ENCODE peak calls at places on chromosomes 6 and 20, in ten cellular contexts. P is OCI-LY7; C is effector CD8-positive, alpha-beta T cell; U is fibroblast of villous mesenchyme; G is lower lobe of right lung; F is RPMI7951; B is epithelial cell of prostate; J is stimulated activated CD4-positive, alpha-beta T cell treated with anti-CD3 and anti-CD28 coated beads, TNF-alpha, amount 100 ng/mL, for 4 hours; L is stimulated activated CD8-positive, alpha-beta memory T cell treated with anti-CD3 and anti-CD28 coated beads, Interleukin-12 subunit alpha, Interleukin-12 subunit beta, amount 100 ng/mL, for 4 hours; Y is EL. M is an unnamed sample.

GRCh38 chr20:33673411-33674293 is 576 bp downstream of the NECAB3 start:
- DNase-seq in J (no peak), U (peak), C (no peak), L (no peak), P (no peak), B (no peak), F (peak), Y (peak), G (peak), M (no peak)

GRCh38 chr6:128410584-128410983 is 109.8 kb downstream of the PTPRK start:
- DNase-seq in F (no peak), G (no peak), J (no peak), U (no peak), P (no peak), B (no peak), Y (peak), L (no peak), C (no peak), M (no peak)

GRCh38 chr6:5318617-5319016 is 57.3 kb downstream of the FARS2 start:
- DNase-seq in U (no peak), B (no peak), Y (no peak), P (no peak), J (no peak), F (no peak), L (no peak), G (no peak), C (no peak), M (no peak)

GRCh38 chr6:21312118-21312517 is 281.4 kb upstream of the SOX4 start:
- DNase-seq in L (no peak), Y (no peak), J (no peak), F (no peak), U (no peak), G (no peak), P (no peak), C (no peak), B (no peak), M (no peak)

GRCh38 chr6:70738028-70738427 is 70.3 kb downstream of the SMAP1 start:
- DNase-seq in L (no peak), G (no peak), C (no peak), P (no peak), F (no peak), J (no peak), U (no peak), Y (no peak), B (no peak), M (no peak)

GRCh38 chr6:44650947-44651346 is 263.4 kb downstream of the CDC5L start:
- DNase-seq in U (no peak), C (no peak), G (no peak), P (no peak), L (no peak), F (peak), J (no peak), B (no peak), Y (peak), M (no peak)

GRCh38 chr6:125140808-125141207 is 12.8 kb upstream of the TPD52L1 start:
- DNase-seq in L (no peak), B (no peak), J (no peak), C (no peak), F (no peak), G (no peak), U (peak), Y (peak), P (no peak), M (no peak)

GRCh38 chr20:8095648-8096572 is 36.2 kb upstream of the PLCB1 start:
- DNase-seq in B (peak), F (no peak), G (no peak), J (no peak), Y (peak), U (peak), P (no peak), C (no peak), L (no peak), M (no peak)

GRCh38 chr6:169285165-169285564 is 31.5 kb upstream of the THBS2 start:
- DNase-seq in U (no peak), L (no peak), P (no peak), B (no peak), F (no peak), J (no peak), G (no peak), C (no peak), Y (no peak), M (no peak)

GRCh38 chr6:30885481-30885998 is 1.2 kb downstream of the DDR1 start:
- DNase-seq in U (peak), B (no peak), J (no peak), P (no peak), F (peak), G (no peak), C (no peak), Y (no peak), L (no peak), M (peak)

GRCh38 chr20:38805958-38806854 is 709 bp downstream of the PPP1R16B start:
- DNase-seq in B (no peak), F (no peak), Y (no peak), P (peak), L (peak), G (peak), C (peak), J (no peak), U (no peak), M (no peak)

GRCh38 chr20:35111141-35111888 is 18.7 kb upstream of the TRPC4AP start:
- DNase-seq in Y (peak), F (peak), P (no peak), B (peak), G (no peak), U (no peak), C (no peak), L (no peak), J (no peak), M (no peak)

GRCh38 chr6:111096246-111096645 is 8.9 kb downstream of the SLC16A10 start:
- DNase-seq in Y (no peak), G (peak), F (no peak), B (peak), C (peak), L (no peak), J (peak), U (no peak), P (no peak), M (no peak)

GRCh38 chr20:44326391-44327159 is 10.3 kb upstream of the R3HDML start:
- DNase-seq in C (peak), F (no peak), L (peak), J (no peak), P (no peak), U (no peak), Y (no peak), B (no peak), G (no peak), M (no peak)

GRCh38 chr6:31597006-31597405 is 4.2 kb upstream of the NCR3 start:
- DNase-seq in J (no peak), L (no peak), B (no peak), F (peak), U (peak), Y (peak), C (peak), P (peak), G (no peak), M (no peak)

GRCh38 chr20:16771204-16771603 is 23.0 kb downstream of the OTOR start:
- DNase-seq in F (no peak), P (no peak), Y (no peak), U (no peak), J (no peak), C (no peak), G (no peak), L (no peak), B (no peak), M (no peak)

GRCh38 chr20:52500150-52500549 is 308.6 kb upstream of the ZFP64 start:
- DNase-seq in G (no peak), Y (no peak), P (no peak), C (no peak), U (no peak), F (no peak), B (no peak), L (no peak), J (no peak), M (no peak)

GRCh38 chr20:2738331-2738730 is 45.8 kb downstream of the EBF4 start:
- DNase-seq in J (no peak), F (no peak), U (no peak), C (no peak), G (no peak), P (no peak), B (no peak), L (no peak), Y (no peak), M (no peak)

GRCh38 chr6:48567016-48567415 is 456.0 kb upstream of the PTCHD4 start:
- DNase-seq in J (no peak), Y (peak), F (peak), U (no peak), P (no peak), G (no peak), C (no peak), B (peak), L (no peak), M (no peak)

GRCh38 chr6:112967974-112968373 is 620.8 kb downstream of the RFPL4B start:
- DNase-seq in Y (no peak), F (no peak), J (no peak), U (no peak), G (no peak), L (no peak), B (no peak), P (no peak), C (no peak), M (no peak)

GRCh38 chr6:31742894-31743293 is 3.1 kb downstream of the MSH5 start:
- DNase-seq in B (no peak), F (no peak), L (no peak), G (no peak), Y (no peak), C (no peak), U (no peak), P (no peak), J (no peak), M (no peak)

GRCh38 chr6:21914121-21914973 is 320.8 kb downstream of the SOX4 start:
- DNase-seq in B (no peak), L (no peak), J (peak), C (no peak), Y (peak), P (no peak), G (peak), U (peak), F (peak), M (peak)

GRCh38 chr20:56094228-56094627 is 88.9 kb upstream of the CBLN4 start:
- DNase-seq in U (no peak), Y (no peak), J (no peak), G (no peak), P (no peak), L (no peak), B (no peak), F (no peak), C (no peak), M (no peak)

M was measured in H4.